ENCODE peak calls at places on chromosomes 2 and 18, in ten cellular contexts. One of them, this sample, is unnamed.

GRCh38 chr2:210955591-210955990 is 399.2 kb downstream of the CPS1 start:
- DNase-seq in spleen: no peak
- DNase-seq in MM.1S: no peak
- DNase-seq in IMR-90: peak; percentile 46
- DNase-seq in mammary epithelial cell: peak; percentile 75
- DNase-seq in brain microvascular endothelial cell: peak; percentile 78
- DNase-seq in GM23338: no peak
- DNase-seq in right lobe of liver: no peak
- DNase-seq in PC-9: no peak
- DNase-seq in dorsolateral prefrontal cortex: no peak
- DNase-seq in this sample: no peak

GRCh38 chr18:23121133-23121532 is 14.2 kb upstream of the CABLES1 start:
- DNase-seq in GM23338: peak; percentile 62
- DNase-seq in brain microvascular endothelial cell: no peak
- DNase-seq in right lobe of liver: no peak
- DNase-seq in PC-9: no peak
- DNase-seq in mammary epithelial cell: no peak
- DNase-seq in MM.1S: no peak
- DNase-seq in dorsolateral prefrontal cortex: no peak
- DNase-seq in spleen: no peak
- DNase-seq in IMR-90: no peak
- DNase-seq in this sample: no peak

GRCh38 chr18:76922107-76922506 is 99.8 kb downstream of the ZNF236 start:
- DNase-seq in dorsolateral prefrontal cortex: peak; percentile 76
- DNase-seq in spleen: peak; percentile 87
- DNase-seq in PC-9: no peak
- DNase-seq in IMR-90: peak; percentile 58
- DNase-seq in GM23338: peak; percentile 83
- DNase-seq in MM.1S: no peak
- DNase-seq in brain microvascular endothelial cell: peak; percentile 62
- DNase-seq in right lobe of liver: peak; percentile 66
- DNase-seq in mammary epithelial cell: peak; percentile 1
- DNase-seq in this sample: no peak

GRCh38 chr2:19332503-19332902 is 25.9 kb downstream of the OSR1 start:
- DNase-seq in dorsolateral prefrontal cortex: no peak
- DNase-seq in PC-9: no peak
- DNase-seq in GM23338: no peak
- DNase-seq in brain microvascular endothelial cell: no peak
- DNase-seq in mammary epithelial cell: no peak
- DNase-seq in MM.1S: no peak
- DNase-seq in spleen: no peak
- DNase-seq in right lobe of liver: no peak
- DNase-seq in IMR-90: no peak
- DNase-seq in this sample: no peak

GRCh38 chr18:69250305-69251151 is 150.2 kb upstream of the DOK6 start:
- DNase-seq in dorsolateral prefrontal cortex: no peak
- DNase-seq in spleen: no peak
- DNase-seq in PC-9: no peak
- DNase-seq in MM.1S: peak; percentile 45
- DNase-seq in brain microvascular endothelial cell: peak; percentile 28
- DNase-seq in GM23338: no peak
- DNase-seq in IMR-90: peak; percentile 55
- DNase-seq in mammary epithelial cell: no peak
- DNase-seq in right lobe of liver: no peak
- DNase-seq in this sample: no peak

GRCh38 chr2:49702740-49703139 is 548.4 kb upstream of the FSHR start:
- DNase-seq in PC-9: no peak
- DNase-seq in mammary epithelial cell: no peak
- DNase-seq in spleen: no peak
- DNase-seq in IMR-90: no peak
- DNase-seq in dorsolateral prefrontal cortex: no peak
- DNase-seq in right lobe of liver: no peak
- DNase-seq in brain microvascular endothelial cell: no peak
- DNase-seq in GM23338: no peak
- DNase-seq in MM.1S: no peak
- DNase-seq in this sample: no peak

GRCh38 chr2:135853401-135853800 is 16.4 kb upstream of the LCT start:
- DNase-seq in PC-9: no peak
- DNase-seq in spleen: no peak
- DNase-seq in mammary epithelial cell: no peak
- DNase-seq in IMR-90: no peak
- DNase-seq in brain microvascular endothelial cell: no peak
- DNase-seq in dorsolateral prefrontal cortex: no peak
- DNase-seq in right lobe of liver: no peak
- DNase-seq in MM.1S: no peak
- DNase-seq in GM23338: no peak
- DNase-seq in this sample: no peak

GRCh38 chr18:21063011-21063410 is 48.6 kb downstream of the ROCK1 start:
- DNase-seq in spleen: no peak
- DNase-seq in IMR-90: no peak
- DNase-seq in brain microvascular endothelial cell: no peak
- DNase-seq in GM23338: no peak
- DNase-seq in MM.1S: no peak
- DNase-seq in right lobe of liver: no peak
- DNase-seq in PC-9: no peak
- DNase-seq in mammary epithelial cell: no peak
- DNase-seq in dorsolateral prefrontal cortex: no peak
- DNase-seq in this sample: no peak

GRCh38 chr2:55618649-55619055 is 1.2 kb upstream of the PPP4R3B start:
- DNase-seq in spleen: peak; percentile 88
- DNase-seq in PC-9: peak; percentile 63
- DNase-seq in dorsolateral prefrontal cortex: peak; percentile 78
- DNase-seq in brain microvascular endothelial cell: peak; percentile 43
- DNase-seq in IMR-90: peak; percentile 43
- DNase-seq in GM23338: peak; percentile 73
- DNase-seq in right lobe of liver: peak; percentile 66
- DNase-seq in MM.1S: peak; percentile 68
- DNase-seq in mammary epithelial cell: peak; percentile 58
- DNase-seq in this sample: no peak

GRCh38 chr18:23267447-23267776 is 132.1 kb downstream of the CABLES1 start:
- DNase-seq in MM.1S: no peak
- DNase-seq in mammary epithelial cell: no peak
- DNase-seq in PC-9: no peak
- DNase-seq in brain microvascular endothelial cell: no peak
- DNase-seq in dorsolateral prefrontal cortex: no peak
- DNase-seq in right lobe of liver: no peak
- DNase-seq in GM23338: no peak
- DNase-seq in IMR-90: no peak
- DNase-seq in spleen: no peak
- DNase-seq in this sample: no peak

GRCh38 chr18:13726228-13726971 is at the start of the genes FAM210A and RNMT:
- DNase-seq in spleen: peak; percentile 99
- DNase-seq in right lobe of liver: peak; percentile 98
- DNase-seq in dorsolateral prefrontal cortex: peak; percentile 97
- DNase-seq in IMR-90: peak; percentile 96
- DNase-seq in GM23338: peak; percentile 97
- DNase-seq in brain microvascular endothelial cell: peak; percentile 92
- DNase-seq in MM.1S: peak; percentile 98
- DNase-seq in PC-9: peak; percentile 87
- DNase-seq in mammary epithelial cell: peak; percentile 95
- DNase-seq in this sample: peak; percentile 98
- TF ChIP-seq CTCF in spleen: no peak
- TF ChIP-seq CTCF in right lobe of liver: no peak
- TF ChIP-seq CTCF in dorsolateral prefrontal cortex: peak; percentile 36
- TF ChIP-seq CTCF in IMR-90: peak; percentile 9
- TF ChIP-seq CTCF in GM23338: no peak
- TF ChIP-seq CTCF in brain microvascular endothelial cell: no peak
- TF ChIP-seq CTCF in MM.1S: no peak
- TF ChIP-seq CTCF in PC-9: no peak
- TF ChIP-seq CTCF in mammary epithelial cell: no peak
- TF ChIP-seq CTCF in this sample: no peak

GRCh38 chr2:37892436-37893114 is 32.5 kb upstream of the RMDN2 start:
- DNase-seq in PC-9: no peak
- DNase-seq in IMR-90: no peak
- DNase-seq in dorsolateral prefrontal cortex: no peak
- DNase-seq in spleen: no peak
- DNase-seq in brain microvascular endothelial cell: no peak
- DNase-seq in GM23338: no peak
- DNase-seq in mammary epithelial cell: no peak
- DNase-seq in right lobe of liver: no peak
- DNase-seq in MM.1S: peak; percentile 80
- DNase-seq in this sample: no peak

GRCh38 chr2:37894047-37894446 is 31.0 kb upstream of the RMDN2 start:
- DNase-seq in right lobe of liver: no peak
- DNase-seq in mammary epithelial cell: no peak
- DNase-seq in MM.1S: no peak
- DNase-seq in brain microvascular endothelial cell: no peak
- DNase-seq in PC-9: no peak
- DNase-seq in GM23338: no peak
- DNase-seq in spleen: no peak
- DNase-seq in IMR-90: no peak
- DNase-seq in dorsolateral prefrontal cortex: no peak
- DNase-seq in this sample: no peak

GRCh38 chr2:37890893-37891495 is 34.1 kb upstream of the RMDN2 start:
- DNase-seq in mammary epithelial cell: peak; percentile 40
- DNase-seq in dorsolateral prefrontal cortex: peak; percentile 63
- DNase-seq in GM23338: peak; percentile 89
- DNase-seq in MM.1S: peak; percentile 71
- DNase-seq in right lobe of liver: peak; percentile 76
- DNase-seq in spleen: peak; percentile 90
- DNase-seq in PC-9: peak; percentile 62
- DNase-seq in brain microvascular endothelial cell: peak; percentile 50
- DNase-seq in IMR-90: peak; percentile 62
- DNase-seq in this sample: no peak

GRCh38 chr2:37893327-37893726 is 31.8 kb upstream of the RMDN2 start:
- DNase-seq in GM23338: no peak
- DNase-seq in mammary epithelial cell: peak; percentile 23
- DNase-seq in dorsolateral prefrontal cortex: no peak
- DNase-seq in MM.1S: no peak
- DNase-seq in spleen: no peak
- DNase-seq in brain microvascular endothelial cell: no peak
- DNase-seq in PC-9: no peak
- DNase-seq in IMR-90: no peak
- DNase-seq in right lobe of liver: no peak
- DNase-seq in this sample: no peak

GRCh38 chr2:37891846-37892435 is 33.1 kb upstream of the RMDN2 start:
- DNase-seq in brain microvascular endothelial cell: no peak
- DNase-seq in dorsolateral prefrontal cortex: no peak
- DNase-seq in spleen: no peak
- DNase-seq in MM.1S: no peak
- DNase-seq in IMR-90: no peak
- DNase-seq in PC-9: no peak
- DNase-seq in GM23338: no peak
- DNase-seq in mammary epithelial cell: no peak
- DNase-seq in right lobe of liver: no peak
- DNase-seq in this sample: no peak
- H3K27ac ChIP-seq in brain microvascular endothelial cell: no peak overlapping the region
- H3K27ac ChIP-seq in dorsolateral prefrontal cortex: no peak overlapping the region
- H3K27ac ChIP-seq in spleen: peak overlapping the region; percentile 42
- H3K27ac ChIP-seq in MM.1S: peak overlapping the region; percentile 60
- H3K27ac ChIP-seq in IMR-90: no peak overlapping the region
- H3K27ac ChIP-seq in PC-9: no peak overlapping the region
- H3K27ac ChIP-seq in GM23338: no peak overlapping the region
- H3K27ac ChIP-seq in mammary epithelial cell: no peak overlapping the region
- H3K27ac ChIP-seq in right lobe of liver: no peak overlapping the region
- H3K27ac ChIP-seq in this sample: no peak overlapping the region

DNA sequence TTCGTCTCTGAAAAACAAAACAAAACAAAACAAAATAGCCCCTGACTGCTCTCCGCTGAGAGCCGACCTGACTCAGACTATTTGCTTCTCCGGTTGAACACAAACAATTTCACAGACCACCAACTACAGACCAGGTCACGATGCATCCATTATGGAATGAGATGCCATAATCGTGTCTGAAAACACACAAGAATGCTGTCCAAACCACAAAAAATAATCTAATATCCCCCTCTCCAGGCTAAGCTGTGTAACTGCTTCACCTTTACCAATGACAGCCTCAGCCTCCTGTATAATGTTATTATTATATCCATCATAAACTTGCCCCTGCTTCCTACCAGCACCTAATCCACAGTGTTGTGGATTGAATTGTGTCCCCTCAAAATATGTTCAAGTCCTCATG is 114.7 kb downstream of the DNAH6 start:
- DNase-seq in MM.1S: peak; percentile 47
- DNase-seq in GM23338: peak; percentile 62
- DNase-seq in PC-9: peak; percentile 41
- DNase-seq in brain microvascular endothelial cell: peak; percentile 34
- DNase-seq in mammary epithelial cell: peak; percentile 24
- DNase-seq in IMR-90: peak; percentile 53
- DNase-seq in right lobe of liver: no peak
- DNase-seq in dorsolateral prefrontal cortex: no peak
- DNase-seq in spleen: no peak
- DNase-seq in this sample: no peak
- TF ChIP-seq CTCF in MM.1S: peak; percentile 73
- TF ChIP-seq CTCF in GM23338: peak; percentile 76
- TF ChIP-seq CTCF in PC-9: peak; percentile 71
- TF ChIP-seq CTCF in brain microvascular endothelial cell: peak; percentile 71
- TF ChIP-seq CTCF in mammary epithelial cell: peak; percentile 69
- TF ChIP-seq CTCF in IMR-90: peak; percentile 60
- TF ChIP-seq CTCF in right lobe of liver: peak; percentile 51
- TF ChIP-seq CTCF in dorsolateral prefrontal cortex: peak; percentile 39
- TF ChIP-seq CTCF in spleen: peak; percentile 18
- TF ChIP-seq CTCF in this sample: peak; percentile 5

DNA sequence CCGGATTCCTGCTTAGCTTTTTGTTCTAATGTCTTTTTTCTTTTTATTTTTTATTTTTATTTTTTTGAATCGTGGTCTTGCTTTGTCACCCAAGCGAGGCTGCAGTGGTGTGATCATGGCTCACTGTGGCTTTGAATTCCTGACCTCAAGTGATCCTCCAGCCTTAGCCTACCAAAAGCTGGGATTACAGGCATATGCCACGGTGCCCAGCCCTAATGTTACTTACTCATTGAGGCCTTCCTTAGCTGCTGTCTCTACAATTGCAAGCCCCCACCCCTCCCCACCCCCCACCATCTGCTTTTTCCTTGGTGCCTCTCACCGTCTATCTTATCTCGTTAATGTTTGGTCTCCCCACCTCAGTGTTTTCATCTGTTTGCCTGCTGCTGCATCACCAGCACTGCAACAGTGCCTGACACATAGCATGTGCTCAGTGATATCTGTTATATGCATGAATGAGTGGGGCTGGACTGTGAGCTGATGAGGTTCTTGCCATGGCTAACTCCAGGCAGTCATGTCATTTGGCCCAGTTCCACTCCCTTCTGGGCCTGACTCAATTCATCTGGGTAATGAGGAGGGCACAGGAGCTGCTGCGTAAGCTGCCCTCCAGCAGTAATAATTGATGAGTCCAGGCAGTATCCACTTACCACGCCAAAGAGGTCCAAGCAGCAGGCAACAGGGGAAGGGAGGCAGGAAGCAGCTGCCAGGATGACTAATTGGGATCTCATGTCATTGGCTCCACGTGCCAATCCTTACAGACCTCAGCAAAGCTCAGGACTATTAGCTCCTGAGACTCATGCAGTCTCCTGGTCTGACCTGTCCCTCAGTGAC is 34.3 kb upstream of the MAT2A start:
- DNase-seq in brain microvascular endothelial cell: peak; percentile 75
- DNase-seq in mammary epithelial cell: peak; percentile 99
- DNase-seq in spleen: no peak
- DNase-seq in IMR-90: peak; percentile 97
- DNase-seq in GM23338: no peak
- DNase-seq in MM.1S: no peak
- DNase-seq in right lobe of liver: no peak
- DNase-seq in dorsolateral prefrontal cortex: no peak
- DNase-seq in PC-9: peak; percentile 98
- DNase-seq in this sample: peak; percentile 96
- H3K27ac ChIP-seq in brain microvascular endothelial cell: no peak overlapping the region
- H3K27ac ChIP-seq in mammary epithelial cell: peak overlapping the region; percentile 73
- H3K27ac ChIP-seq in spleen: no peak overlapping the region
- H3K27ac ChIP-seq in IMR-90: peak overlapping the region; percentile 72
- H3K27ac ChIP-seq in GM23338: no peak overlapping the region
- H3K27ac ChIP-seq in MM.1S: no peak overlapping the region
- H3K27ac ChIP-seq in right lobe of liver: no peak overlapping the region
- H3K27ac ChIP-seq in dorsolateral prefrontal cortex: no peak overlapping the region
- H3K27ac ChIP-seq in PC-9: peak overlapping the region; percentile 63
- H3K27ac ChIP-seq in this sample: peak overlapping the region; percentile 80

This sample was measured in vagina.